ENCODE peak calls at places on chromosome 2, in ten cellular contexts. W is GM19239, J is amniotic stem cell, N is posterior cingulate gyrus, Q is GM06990, P is ACHN, T is WTC11, R is A172, A is astrocyte of the hippocampus, V is body of pancreas. S is an unnamed sample.
A peak's percentile ranks its signal among the peaks of the same experiment; 100 is the strongest.

GRCh38 chr2:188142636-188143035 is 149.0 kb upstream of the GULP1 start:
- DNase-seq in T (no peak), A (peak; percentile 12), Q (no peak), W (no peak), R (peak; percentile 20), P (no peak), N (no peak), V (no peak), J (no peak), S (no peak)

GRCh38 chr2:109611467-109612095 is 2.2 kb downstream of the SEPTIN10 start:
- DNase-seq in V (no peak), P (peak; percentile 51), Q (no peak), W (no peak), R (peak; percentile 35), A (peak; percentile 36), N (no peak), T (no peak), J (peak; percentile 52), S (no peak)

GRCh38 chr2:71670430-71670795 is 217.1 kb downstream of the DYSF start:
- DNase-seq in N (no peak), Q (no peak), V (no peak), W (no peak), A (no peak), J (no peak), R (no peak), P (no peak), T (no peak), S (no peak)

GRCh38 chr2:122261923-122262322 is 506.5 kb downstream of the TSN start:
- DNase-seq in N (no peak), R (no peak), Q (no peak), P (no peak), W (no peak), J (no peak), V (no peak), T (no peak), A (no peak), S (no peak)

GRCh38 chr2:230849633-230850357 is 14.9 kb upstream of the ITM2C start:
- DNase-seq in J (no peak), V (peak; percentile 43), W (peak; percentile 52), Q (peak; percentile 33), P (no peak), R (no peak), T (peak; percentile 95), N (no peak), A (no peak), S (peak; percentile 79)

GRCh38 chr2:40220177-40220925 is 231.5 kb downstream of the SLC8A1 start:
- DNase-seq in P (no peak), N (no peak), T (no peak), W (no peak), A (no peak), Q (no peak), V (peak; percentile 14), J (no peak), R (no peak), S (no peak)

GRCh38 chr2:147913701-147914480 is 69.1 kb downstream of the ACVR2A start:
- DNase-seq in Q (no peak), A (peak; percentile 39), T (no peak), J (no peak), N (no peak), P (no peak), V (peak; percentile 5), W (no peak), R (no peak), S (no peak)

GRCh38 chr2:3465844-3466481 is 53.4 kb downstream of the ADI1 start:
- DNase-seq in J (peak; percentile 70), A (peak; percentile 93), R (peak; percentile 93), N (peak; percentile 35), W (no peak), Q (no peak), P (peak; percentile 73), V (peak; percentile 45), T (no peak), S (no peak)

GRCh38 chr2:98280376-98281102 is 65.7 kb upstream of the CNGA3 start:
- DNase-seq in J (no peak), R (no peak), P (peak; percentile 84), A (peak; percentile 45), T (peak; percentile 30), W (no peak), V (peak; percentile 37), N (no peak), Q (no peak), S (no peak)

GRCh38 chr2:24304098-24304497 is 56.2 kb downstream of the ITSN2 start:
- DNase-seq in J (no peak), P (no peak), Q (no peak), N (no peak), A (peak; percentile 71), R (no peak), T (no peak), V (peak; percentile 97), W (no peak), S (no peak)

GRCh38 chr2:172870396-172870795 is 134.8 kb downstream of the RAPGEF4 start:
- DNase-seq in J (no peak), V (no peak), N (no peak), R (no peak), W (no peak), Q (no peak), P (no peak), A (no peak), T (no peak), S (no peak)

GRCh38 chr2:21131861-21132260 is 8.1 kb downstream of the TDRD15 start:
- DNase-seq in A (no peak), Q (no peak), J (no peak), P (no peak), N (no peak), W (no peak), V (no peak), R (no peak), T (no peak), S (no peak)

GRCh38 chr2:189658808-189659207 is 2.5 kb upstream of the ASNSD1 start:
- DNase-seq in T (no peak), Q (no peak), A (no peak), N (no peak), R (no peak), P (peak; percentile 37), W (no peak), V (no peak), J (no peak), S (no peak)

GRCh38 chr2:1707771-1708351 is 36.5 kb downstream of the PXDN start:
- DNase-seq in J (peak; percentile 64), N (peak; percentile 71), V (peak; percentile 31), R (peak; percentile 45), W (no peak), Q (no peak), A (peak; percentile 76), T (peak; percentile 66), P (no peak), S (peak; percentile 29)

GRCh38 chr2:61670591-61671503 is 132.7 kb upstream of the XPO1 start:
- DNase-seq in J (no peak), A (peak; percentile 40), W (peak; percentile 43), P (peak; percentile 54), T (no peak), N (peak; percentile 51), V (peak; percentile 77), Q (peak; percentile 37), R (peak; percentile 38), S (no peak)

GRCh38 chr2:182302174-182302573 is 124.7 kb downstream of the PDE1A start:
- DNase-seq in W (no peak), R (peak; percentile 35), J (peak; percentile 37), Q (no peak), N (no peak), V (no peak), P (peak; percentile 5), A (peak; percentile 79), T (no peak), S (no peak)

GRCh38 chr2:10551496-10551895 is 103.4 kb upstream of the ODC1 start:
- DNase-seq in R (no peak), A (no peak), V (no peak), J (no peak), P (no peak), Q (no peak), N (no peak), T (no peak), W (no peak), S (no peak)

GRCh38 chr2:28348921-28349320 is 43.7 kb upstream of the FOSL2 start:
- DNase-seq in A (no peak), W (no peak), P (no peak), T (no peak), J (no peak), R (no peak), V (no peak), N (peak; percentile 15), Q (no peak), S (no peak)

GRCh38 chr2:127041259-127041970 is 65.5 kb downstream of the BIN1 start:
- DNase-seq in A (no peak), N (no peak), T (no peak), R (no peak), Q (no peak), P (no peak), W (no peak), J (no peak), V (no peak), S (no peak)

GRCh38 chr2:177460973-177461585 is 68.5 kb downstream of the AGPS start:
- DNase-seq in T (no peak), P (no peak), R (no peak), A (no peak), V (no peak), W (no peak), J (no peak), Q (no peak), N (no peak), S (no peak)

GRCh38 chr2:102119255-102119654 is 23.3 kb upstream of the IL1R1 start:
- DNase-seq in R (no peak), J (no peak), W (no peak), N (no peak), Q (no peak), V (no peak), A (no peak), T (no peak), P (no peak), S (no peak)

GRCh38 chr2:238450440-238450861 is 23.7 kb downstream of the ASB1 start:
- DNase-seq in R (no peak), V (no peak), W (no peak), T (no peak), Q (no peak), P (no peak), A (no peak), N (no peak), J (no peak), S (no peak)

GRCh38 chr2:151204720-151205119 is 56.9 kb downstream of the RBM43 start:
- DNase-seq in Q (no peak), P (no peak), J (no peak), A (no peak), R (no peak), W (no peak), V (no peak), T (no peak), N (no peak), S (no peak)

GRCh38 chr2:215830313-215830712 is 183.0 kb downstream of the MREG start:
- DNase-seq in W (no peak), T (no peak), V (peak; percentile 12), P (no peak), A (peak; percentile 39), N (no peak), J (no peak), Q (no peak), R (peak; percentile 87), S (peak; percentile 37)

GRCh38 chr2:101473911-101474751 is 781 bp downstream of the RFX8 start:
- DNase-seq in A (peak; percentile 78), T (peak; percentile 65), Q (peak; percentile 13), R (no peak), J (peak; percentile 21), N (peak; percentile 88), P (peak; percentile 29), W (no peak), V (peak; percentile 28), S (peak; percentile 67)

GRCh38 chr2:231613054-231613654 is 20.5 kb downstream of the TEX44 start:
- DNase-seq in R (no peak), W (no peak), Q (no peak), N (no peak), V (no peak), J (no peak), A (no peak), T (no peak), P (peak; percentile 60), S (no peak)

GRCh38 chr2:202098336-202098735 is 25.3 kb downstream of the KIAA2012 start:
- DNase-seq in W (no peak), J (no peak), A (no peak), V (no peak), N (no peak), R (no peak), T (no peak), P (no peak), Q (no peak), S (no peak)

S was measured in glutamatergic neuron.